ENCODE peak calls at places on chromosome 4, in seven cellular contexts. O is Peyer's patch, X is endodermal cell, Y is fibroblast of pulmonary artery, V is BJ, A is K562, L is GM13977. R is an unnamed sample.

GRCh38 chr4:149518471-149518870 is 297.2 kb downstream of the IQCM start:
- DNase-seq in L (no peak), Y (no peak), A (no peak), X (no peak), V (no peak), O (no peak), R (no peak)

GRCh38 chr4:98682719-98683118 is 24.3 kb upstream of the TSPAN5 start:
- DNase-seq in A (peak), O (no peak), V (no peak), L (no peak), X (no peak), Y (peak), R (peak)

GRCh38 chr4:137283737-137284136 is 248.6 kb downstream of the PCDH18 start:
- DNase-seq in V (no peak), Y (peak), A (no peak), L (no peak), O (no peak), X (no peak), R (peak)

GRCh38 chr4:158863296-158863695 is 94.5 kb downstream of the FNIP2 start:
- DNase-seq in Y (no peak), L (no peak), O (no peak), V (no peak), X (no peak), A (no peak), R (no peak)

GRCh38 chr4:82758701-82759685 is 39.6 kb downstream of the SCD5 start:
- DNase-seq in V (no peak), Y (no peak), L (no peak), X (peak), A (no peak), O (no peak), R (no peak)

GRCh38 chr4:166435449-166435848 is 562.4 kb downstream of the TLL1 start:
- DNase-seq in A (no peak), V (peak), O (no peak), Y (peak), L (no peak), X (no peak), R (peak)

GRCh38 chr4:126697748-126698147 is 935.0 kb upstream of the INTU start:
- DNase-seq in L (no peak), A (no peak), V (peak), O (no peak), Y (peak), X (no peak), R (peak)

GRCh38 chr4:26151615-26152014 is 169.2 kb upstream of the RBPJ start:
- DNase-seq in A (no peak), L (no peak), O (no peak), X (peak), Y (peak), V (no peak), R (no peak)

GRCh38 chr4:113760094-113760851 is 1.3 kb downstream of the CAMK2D start:
- DNase-seq in O (peak), X (peak), A (no peak), L (no peak), V (no peak), Y (peak), R (peak)

GRCh38 chr4:20028694-20029093 is 223.0 kb upstream of the SLIT2 start:
- DNase-seq in X (no peak), O (no peak), V (no peak), A (no peak), Y (peak), L (no peak), R (peak)

GRCh38 chr4:48380583-48381167 is 39.3 kb downstream of the SLAIN2 start:
- DNase-seq in X (no peak), L (no peak), V (no peak), O (no peak), Y (no peak), A (no peak), R (no peak)

GRCh38 chr4:174461438-174462106 is 60.7 kb downstream of the HPGD start:
- DNase-seq in X (no peak), L (no peak), V (no peak), O (no peak), A (peak), Y (peak), R (no peak)

GRCh38 chr4:79178770-79179169 is 147.1 kb downstream of the NAA11 start:
- DNase-seq in Y (peak), X (no peak), L (no peak), A (no peak), V (no peak), O (no peak), R (no peak)

GRCh38 chr4:41517747-41518146 is 20.2 kb upstream of the LIMCH1 start:
- DNase-seq in L (no peak), V (no peak), Y (no peak), X (no peak), O (no peak), A (no peak), R (no peak)

GRCh38 chr4:56764775-56765174 is 56.7 kb downstream of the SPINK2 start:
- DNase-seq in L (no peak), X (no peak), Y (peak), V (no peak), O (no peak), A (no peak), R (peak)

GRCh38 chr4:56134272-56134671 is 185.5 kb downstream of the CEP135 start:
- DNase-seq in Y (peak), X (peak), O (no peak), A (no peak), L (no peak), V (no peak), R (no peak)

GRCh38 chr4:186630128-186630527 is 74.8 kb upstream of the MTNR1A start:
- DNase-seq in L (no peak), Y (no peak), O (no peak), A (no peak), X (no peak), V (no peak), R (no peak)

GRCh38 chr4:114890773-114891172 is 222.6 kb downstream of the NDST4 start:
- DNase-seq in X (no peak), A (no peak), V (no peak), L (no peak), Y (no peak), O (no peak), R (no peak)

GRCh38 chr4:185004562-185005208 is 13.6 kb upstream of the HELT start:
- DNase-seq in O (no peak), V (no peak), X (peak), Y (no peak), A (no peak), L (no peak), R (no peak)

GRCh38 chr4:38562751-38563198 is 101.2 kb upstream of the KLF3 start:
- DNase-seq in A (no peak), O (no peak), L (peak), V (no peak), Y (peak), X (no peak), R (no peak)

GRCh38 chr4:24778427-24779225 is 16.7 kb upstream of the SOD3 start:
- DNase-seq in Y (peak), V (peak), L (no peak), X (no peak), A (no peak), O (no peak), R (peak)

GRCh38 chr4:29046166-29046565 is 1674.0 kb upstream of the PCDH7 start:
- DNase-seq in X (no peak), O (no peak), L (no peak), Y (peak), V (no peak), A (no peak), R (peak)

GRCh38 chr4:12861422-12861821 is 622.7 kb downstream of the RAB28 start:
- DNase-seq in A (no peak), V (no peak), X (no peak), Y (no peak), O (no peak), L (no peak), R (no peak)

GRCh38 chr4:6115746-6116586 is 84.4 kb downstream of the JAKMIP1 start:
- DNase-seq in A (no peak), O (no peak), X (peak), L (no peak), V (no peak), Y (no peak), R (no peak)

GRCh38 chr4:48105230-48105629 is 28.8 kb downstream of the TXK start:
- DNase-seq in V (no peak), X (no peak), Y (no peak), O (no peak), A (no peak), L (no peak), R (no peak)

GRCh38 chr4:2172161-2172560 is 69.8 kb downstream of the HAUS3 start:
- DNase-seq in X (no peak), V (no peak), Y (no peak), A (no peak), O (no peak), L (no peak), R (no peak)

GRCh38 chr4:2166253-2166652 is 75.7 kb downstream of the HAUS3 start:
- DNase-seq in V (no peak), O (no peak), Y (no peak), L (no peak), A (no peak), X (no peak), R (no peak)

GRCh38 chr4:2165391-2165790 is 76.5 kb downstream of the HAUS3 start:
- DNase-seq in A (no peak), O (no peak), V (no peak), Y (no peak), X (no peak), L (no peak), R (no peak)

GRCh38 chr4:2172627-2173231 is 69.2 kb downstream of the HAUS3 start:
- DNase-seq in A (no peak), O (no peak), Y (no peak), X (no peak), V (no peak), L (no peak), R (no peak)

GRCh38 chr4:2168469-2169319 is 73.2 kb downstream of the HAUS3 start:
- DNase-seq in O (no peak), X (peak), Y (no peak), L (no peak), A (no peak), V (no peak), R (no peak)
- TF ChIP-seq CTCF in O (no peak), X (no peak), Y (no peak), L (no peak), A (no peak), V (no peak), R (no peak)

GRCh38 chr4:1009647-1010521 is 1.5 kb upstream of the FGFRL1 start:
- DNase-seq in Y (peak), X (peak), A (peak), V (no peak), O (peak), L (peak), R (no peak)
- TF ChIP-seq CTCF in Y (no peak), X (peak), A (peak), V (peak), O (peak), L (peak), R (peak)

GRCh38 chr4:152374606-152375285 is 161.1 kb downstream of the FBXW7 start:
- DNase-seq in O (no peak), L (no peak), Y (no peak), V (no peak), A (no peak), X (no peak), R (peak)

GRCh38 chr4:152369203-152369902 is 166.5 kb downstream of the FBXW7 start:
- DNase-seq in X (no peak), A (no peak), L (no peak), O (no peak), V (no peak), Y (no peak), R (no peak)

GRCh38 chr4:152374153-152374552 is 161.7 kb downstream of the FBXW7 start:
- DNase-seq in V (no peak), Y (no peak), O (no peak), X (no peak), A (no peak), L (no peak), R (no peak)

GRCh38 chr4:152372444-152372843 is 163.4 kb downstream of the FBXW7 start:
- DNase-seq in V (no peak), L (no peak), X (no peak), Y (no peak), A (no peak), O (no peak), R (no peak)

GRCh38 chr4:152369903-152370296 is 166.0 kb downstream of the FBXW7 start:
- DNase-seq in O (no peak), A (no peak), L (no peak), V (no peak), Y (no peak), X (no peak), R (no peak)
- TF ChIP-seq CTCF in O (no peak), A (peak), L (peak), V (peak), Y (peak), X (peak), R (peak)

GRCh38 chr4:4820264-4820663 is 39.2 kb upstream of the MSX1 start:
- DNase-seq in L (no peak), O (no peak), Y (no peak), X (peak), A (no peak), V (no peak), R (no peak)

GRCh38 chr4:4821577-4821976 is 37.9 kb upstream of the MSX1 start:
- DNase-seq in X (no peak), Y (no peak), V (no peak), L (no peak), A (no peak), O (no peak), R (no peak)

GRCh38 chr4:4819213-4819606 is 40.3 kb upstream of the MSX1 start:
- DNase-seq in O (no peak), Y (no peak), L (no peak), X (no peak), A (no peak), V (no peak), R (no peak)

GRCh38 chr4:4820739-4821138 is 38.7 kb upstream of the MSX1 start:
- DNase-seq in V (no peak), Y (no peak), L (no peak), A (no peak), O (no peak), X (peak), R (no peak)

DNA sequence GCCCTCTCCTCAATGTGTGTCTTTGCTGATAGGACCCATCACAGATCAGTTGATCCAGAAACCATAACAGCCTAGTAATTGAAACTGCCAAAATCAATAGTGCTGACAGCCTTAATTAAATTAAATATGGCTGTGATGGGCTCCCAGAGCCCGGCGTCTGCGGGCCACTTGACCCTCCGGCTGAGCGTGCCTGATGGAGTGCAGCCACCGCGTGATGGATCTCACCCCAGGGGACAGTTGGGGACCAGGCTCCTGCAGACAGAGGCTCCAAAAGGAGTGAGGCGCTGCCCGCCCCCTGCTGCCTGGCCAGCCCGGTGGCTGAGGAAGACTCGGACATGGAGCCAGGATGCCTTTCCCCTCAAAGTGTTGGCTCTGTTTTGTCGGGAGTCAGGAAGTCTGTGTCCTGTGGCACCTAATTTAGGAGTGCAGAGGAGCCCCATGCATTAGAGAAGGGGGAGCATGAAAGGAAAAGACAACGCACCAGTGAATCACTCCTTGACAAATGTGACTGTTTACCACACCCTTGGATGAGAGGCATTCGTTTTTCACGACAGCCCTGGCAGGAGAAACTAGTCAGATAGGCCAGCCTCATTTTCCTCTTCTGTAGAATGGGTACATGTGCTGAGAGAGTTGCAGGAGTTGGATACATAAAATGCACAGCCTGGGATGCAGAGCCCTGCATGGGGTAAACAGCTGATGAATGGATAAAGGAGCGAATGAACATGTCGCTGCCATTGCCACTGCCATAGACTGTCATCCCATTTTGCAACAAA is 40.8 kb upstream of the MSX1 start:
- DNase-seq in A (no peak), V (no peak), O (no peak), L (no peak), X (no peak), Y (no peak), R (no peak)
- TF ChIP-seq CTCF in A (no peak), V (no peak), O (no peak), L (no peak), X (peak), Y (no peak), R (no peak)

DNA sequence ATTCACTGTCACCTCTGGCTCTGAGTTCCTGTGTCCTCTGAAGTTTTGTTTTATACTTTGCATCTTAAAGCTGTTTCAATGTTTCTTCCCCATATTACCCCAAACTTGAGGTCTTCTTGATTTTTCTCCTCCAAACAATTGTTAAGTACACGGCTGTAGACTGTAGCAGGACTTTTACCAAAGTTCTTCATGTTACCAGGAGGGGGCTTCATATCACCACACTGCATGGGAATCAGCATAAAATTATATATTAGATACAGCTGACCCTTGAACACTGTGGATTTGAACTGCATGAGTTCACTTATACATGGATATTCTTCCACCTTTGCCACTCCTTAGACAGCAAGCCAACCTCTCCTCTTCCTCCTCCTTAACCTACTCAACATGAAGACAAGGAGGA is 56.6 kb downstream of the SPATA18 start:
- DNase-seq in Y (no peak), O (no peak), L (no peak), A (no peak), X (no peak), V (no peak), R (no peak)
- TF ChIP-seq CTCF in Y (peak), O (no peak), L (no peak), A (peak), X (peak), V (no peak), R (peak)

GRCh38 chr4:77433102-77433733 is 172.4 kb upstream of the CXCL13 start:
- DNase-seq in A (peak), O (no peak), X (peak), V (no peak), Y (peak), L (peak), R (peak)
- TF ChIP-seq CTCF in A (peak), O (peak), X (peak), V (peak), Y (peak), L (peak), R (peak)

GRCh38 chr4:183842134-183842838 is 62.8 kb upstream of the STOX2 start:
- DNase-seq in O (no peak), A (no peak), V (no peak), X (no peak), L (no peak), Y (no peak), R (no peak)

GRCh38 chr4:183841001-183841400 is 64.1 kb upstream of the STOX2 start:
- DNase-seq in A (no peak), X (no peak), Y (no peak), V (no peak), O (no peak), L (no peak), R (no peak)

GRCh38 chr4:183837222-183837621 is 67.9 kb upstream of the STOX2 start:
- DNase-seq in X (no peak), V (no peak), Y (no peak), L (no peak), A (no peak), O (no peak), R (no peak)

GRCh38 chr4:183840311-183840710 is 64.8 kb upstream of the STOX2 start:
- DNase-seq in O (peak), A (peak), L (peak), Y (peak), X (peak), V (no peak), R (peak)

GRCh38 chr4:183838987-183839712 is 66.0 kb upstream of the STOX2 start:
- DNase-seq in V (no peak), L (no peak), X (peak), Y (peak), A (peak), O (no peak), R (no peak)
- TF ChIP-seq CTCF in V (no peak), L (no peak), X (peak), Y (no peak), A (peak), O (no peak), R (no peak)